ENCODE peak calls at places on chromosome 3, in four cellular contexts. One of them, this sample, is unnamed.

GRCh38 chr3:112755845-112756671 is 90.6 kb downstream of the CD200R1L start:
- DNase-seq in K562: no peak
- DNase-seq in GM12878: no peak
- DNase-seq in endothelial cell of umbilical vein: no peak
- DNase-seq in this sample: no peak

GRCh38 chr3:108414007-108414406 is 96.4 kb downstream of the MYH15 start:
- DNase-seq in K562: no peak
- DNase-seq in GM12878: no peak
- DNase-seq in endothelial cell of umbilical vein: no peak
- DNase-seq in this sample: peak

GRCh38 chr3:126523745-126524428 is at the start of gene CHST13:
- DNase-seq in K562: peak
- DNase-seq in GM12878: no peak
- DNase-seq in endothelial cell of umbilical vein: no peak
- DNase-seq in this sample: peak

GRCh38 chr3:97793415-97794019 is 28.3 kb upstream of the CRYBG3 start:
- DNase-seq in K562: no peak
- DNase-seq in GM12878: peak
- DNase-seq in endothelial cell of umbilical vein: peak
- DNase-seq in this sample: peak

GRCh38 chr3:131705558-131706051 is 202.8 kb upstream of the MRPL3 start:
- DNase-seq in K562: no peak
- DNase-seq in GM12878: no peak
- DNase-seq in endothelial cell of umbilical vein: no peak
- DNase-seq in this sample: no peak

GRCh38 chr3:69787436-69788168 is 48.3 kb downstream of the MITF start:
- DNase-seq in K562: no peak
- DNase-seq in GM12878: no peak
- DNase-seq in endothelial cell of umbilical vein: peak
- DNase-seq in this sample: peak

GRCh38 chr3:86969500-86970189 is 21.3 kb downstream of the VGLL3 start:
- DNase-seq in K562: peak
- DNase-seq in GM12878: no peak
- DNase-seq in endothelial cell of umbilical vein: peak
- DNase-seq in this sample: peak

GRCh38 chr3:40997711-40998519 is 201.4 kb upstream of the CTNNB1 start:
- DNase-seq in K562: no peak
- DNase-seq in GM12878: no peak
- DNase-seq in endothelial cell of umbilical vein: no peak
- DNase-seq in this sample: no peak

GRCh38 chr3:132803889-132804288 is 81.7 kb upstream of the NPHP3 start:
- DNase-seq in K562: no peak
- DNase-seq in GM12878: no peak
- DNase-seq in endothelial cell of umbilical vein: no peak
- DNase-seq in this sample: no peak

GRCh38 chr3:150106752-150107428 is 136.2 kb upstream of the PFN2 start:
- DNase-seq in K562: no peak
- DNase-seq in GM12878: no peak
- DNase-seq in endothelial cell of umbilical vein: no peak
- DNase-seq in this sample: peak

GRCh38 chr3:42088803-42089520 is 2.2 kb upstream of the TRAK1 start:
- DNase-seq in K562: no peak
- DNase-seq in GM12878: no peak
- DNase-seq in endothelial cell of umbilical vein: no peak
- DNase-seq in this sample: no peak

GRCh38 chr3:194497799-194498575 is 11.2 kb upstream of the ATP13A3 start:
- DNase-seq in K562: no peak
- DNase-seq in GM12878: no peak
- DNase-seq in endothelial cell of umbilical vein: no peak
- DNase-seq in this sample: no peak

GRCh38 chr3:183635107-183635430 is 354 bp upstream of the KLHL24 start:
- DNase-seq in K562: no peak
- DNase-seq in GM12878: no peak
- DNase-seq in endothelial cell of umbilical vein: no peak
- DNase-seq in this sample: no peak

GRCh38 chr3:109927161-109927560 is 589.8 kb upstream of the DPPA4 start:
- DNase-seq in K562: no peak
- DNase-seq in GM12878: no peak
- DNase-seq in endothelial cell of umbilical vein: peak
- DNase-seq in this sample: peak

GRCh38 chr3:185647880-185648210 is 61.8 kb downstream of the SENP2 start:
- DNase-seq in K562: no peak
- DNase-seq in GM12878: no peak
- DNase-seq in endothelial cell of umbilical vein: no peak
- DNase-seq in this sample: no peak

GRCh38 chr3:132368515-132368914 is 48.8 kb upstream of the DNAJC13 start:
- DNase-seq in K562: no peak
- DNase-seq in GM12878: no peak
- DNase-seq in endothelial cell of umbilical vein: no peak
- DNase-seq in this sample: no peak

GRCh38 chr3:65597225-65597951 is 441.3 kb downstream of the MAGI1 start:
- DNase-seq in K562: no peak
- DNase-seq in GM12878: no peak
- DNase-seq in endothelial cell of umbilical vein: peak
- DNase-seq in this sample: peak
- TF ChIP-seq FOS in K562: no peak
- TF ChIP-seq FOS in GM12878: no peak
- TF ChIP-seq FOS in endothelial cell of umbilical vein: no peak
- TF ChIP-seq FOS in this sample: no peak

DNA sequence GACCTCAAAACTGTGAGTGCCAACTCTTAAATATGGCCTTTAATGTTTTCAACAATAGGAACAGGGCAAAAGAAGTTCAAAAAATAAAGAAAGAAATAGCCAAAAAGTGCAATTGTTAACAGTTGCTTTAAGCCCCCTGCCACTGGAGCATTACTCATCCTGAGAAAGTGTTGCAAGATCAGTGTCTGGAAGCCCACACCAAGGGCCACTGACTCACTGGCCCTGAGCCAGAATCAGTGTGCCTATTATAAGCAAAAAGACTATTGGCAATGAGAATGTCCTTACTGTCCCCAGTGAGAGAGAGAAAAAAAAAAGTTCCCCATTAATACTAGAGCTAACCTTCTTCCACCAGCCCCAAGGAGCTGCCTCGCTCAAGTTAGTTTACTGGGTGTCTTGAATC is 480.1 kb upstream of the ZNF385D start:
- DNase-seq in K562: no peak
- DNase-seq in GM12878: no peak
- DNase-seq in endothelial cell of umbilical vein: no peak
- DNase-seq in this sample: no peak
- TF ChIP-seq FOS in K562: no peak
- TF ChIP-seq FOS in GM12878: no peak
- TF ChIP-seq FOS in endothelial cell of umbilical vein: no peak
- TF ChIP-seq FOS in this sample: no peak

GRCh38 chr3:17023006-17023664 is 138.4 kb downstream of the PLCL2 start:
- DNase-seq in K562: no peak
- DNase-seq in GM12878: peak
- DNase-seq in endothelial cell of umbilical vein: peak
- DNase-seq in this sample: peak
- TF ChIP-seq FOS in K562: no peak
- TF ChIP-seq FOS in GM12878: no peak
- TF ChIP-seq FOS in endothelial cell of umbilical vein: no peak
- TF ChIP-seq FOS in this sample: no peak

GRCh38 chr3:14867936-14868570 is 49.3 kb downstream of the FGD5 start:
- DNase-seq in K562: no peak
- DNase-seq in GM12878: no peak
- DNase-seq in endothelial cell of umbilical vein: no peak
- DNase-seq in this sample: no peak

GRCh38 chr3:14866627-14867026 is 47.9 kb downstream of the FGD5 start:
- DNase-seq in K562: no peak
- DNase-seq in GM12878: no peak
- DNase-seq in endothelial cell of umbilical vein: no peak
- DNase-seq in this sample: no peak

GRCh38 chr3:14871456-14872200 is 52.9 kb downstream of the FGD5 start:
- DNase-seq in K562: no peak
- DNase-seq in GM12878: no peak
- DNase-seq in endothelial cell of umbilical vein: no peak
- DNase-seq in this sample: no peak

GRCh38 chr3:14870564-14871060 is 51.9 kb downstream of the FGD5 start:
- DNase-seq in K562: no peak
- DNase-seq in GM12878: no peak
- DNase-seq in endothelial cell of umbilical vein: no peak
- DNase-seq in this sample: no peak

DNA sequence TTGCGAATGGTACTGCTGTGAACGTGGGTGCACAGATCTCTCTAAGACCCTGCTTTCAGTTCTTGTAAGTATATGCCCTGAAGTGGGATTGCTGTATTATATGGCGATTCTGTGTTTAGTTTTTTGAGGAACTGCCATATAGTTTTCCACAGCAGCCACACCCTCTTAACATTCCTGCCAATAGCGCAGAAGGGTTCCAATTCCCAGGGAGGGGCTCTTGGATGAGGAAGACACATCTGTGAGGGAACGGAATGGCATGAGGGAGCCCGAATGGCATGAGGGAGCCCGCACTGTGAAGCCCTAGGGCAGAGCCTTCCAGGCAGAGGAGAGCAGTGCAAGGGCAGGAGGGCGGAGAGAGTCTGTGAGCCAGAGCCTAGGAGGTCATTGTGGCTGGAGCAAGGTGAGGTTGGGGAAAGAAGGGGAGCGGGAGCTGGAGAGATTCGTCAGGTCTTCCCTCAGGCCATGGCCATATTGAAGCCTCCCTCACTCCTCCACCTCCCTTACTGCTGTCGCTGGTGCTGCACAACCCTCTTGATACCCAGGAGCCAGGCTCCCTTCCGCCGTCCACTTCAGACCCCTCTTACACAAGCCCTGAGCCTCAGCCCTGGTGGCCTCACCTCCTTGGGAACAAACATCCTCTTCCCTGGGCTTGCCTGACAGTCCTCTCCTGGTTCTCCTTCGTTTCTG is 51.3 kb downstream of the FGD5 start:
- DNase-seq in K562: no peak
- DNase-seq in GM12878: no peak
- DNase-seq in endothelial cell of umbilical vein: no peak
- DNase-seq in this sample: no peak
- TF ChIP-seq FOS in K562: no peak
- TF ChIP-seq FOS in GM12878: no peak
- TF ChIP-seq FOS in endothelial cell of umbilical vein: no peak
- TF ChIP-seq FOS in this sample: no peak

GRCh38 chr3:138007898-138008297 is 2.1 kb upstream of the CLDN18 start:
- DNase-seq in K562: no peak
- DNase-seq in GM12878: no peak
- DNase-seq in endothelial cell of umbilical vein: no peak
- DNase-seq in this sample: no peak

GRCh38 chr3:138009476-138010272 is at the start of gene CLDN18:
- DNase-seq in K562: no peak
- DNase-seq in GM12878: no peak
- DNase-seq in endothelial cell of umbilical vein: no peak
- DNase-seq in this sample: no peak

GRCh38 chr3:138010273-138010590 is 267 bp downstream of the CLDN18 start:
- DNase-seq in K562: no peak
- DNase-seq in GM12878: no peak
- DNase-seq in endothelial cell of umbilical vein: no peak
- DNase-seq in this sample: no peak

GRCh38 chr3:138012526-138012925 is 2.6 kb downstream of the CLDN18 start:
- DNase-seq in K562: no peak
- DNase-seq in GM12878: no peak
- DNase-seq in endothelial cell of umbilical vein: no peak
- DNase-seq in this sample: no peak

DNA sequence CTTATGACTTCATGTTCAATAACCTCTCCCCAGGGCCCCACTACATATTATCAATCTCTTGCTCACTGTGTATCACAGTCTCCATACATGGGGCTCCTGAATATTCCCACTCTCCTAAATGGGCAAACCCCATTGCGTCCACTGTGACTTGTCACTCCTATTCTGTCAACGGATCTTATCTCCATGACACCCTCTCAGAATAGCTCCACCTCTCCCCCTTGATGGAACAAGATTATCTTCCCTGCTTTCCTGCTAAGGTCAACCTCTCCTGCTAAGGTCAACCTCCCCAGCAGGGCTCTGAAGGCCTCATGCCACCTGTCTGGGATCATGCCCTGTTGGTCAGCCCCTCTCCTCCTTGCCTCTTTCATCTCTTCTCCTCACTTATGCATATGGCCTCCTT is 1.8 kb downstream of the CLDN18 start:
- DNase-seq in K562: no peak
- DNase-seq in GM12878: no peak
- DNase-seq in endothelial cell of umbilical vein: no peak
- DNase-seq in this sample: no peak
- TF ChIP-seq FOS in K562: no peak
- TF ChIP-seq FOS in GM12878: no peak
- TF ChIP-seq FOS in endothelial cell of umbilical vein: no peak
- TF ChIP-seq FOS in this sample: no peak

This sample was measured in IMR-90.